ENCODE peak calls at places on chromosome 21, in nine cellular contexts. One of them, this sample, is unnamed.
A peak's percentile ranks its signal among the peaks of the same experiment; 100 is the strongest.

GRCh38 chr21:43203523-43204080 is 34.8 kb downstream of the CRYAA start:
- DNase-seq in pancreas: no peak
- DNase-seq in bronchial epithelial cell: no peak
- DNase-seq in endodermal cell: peak; percentile 23
- DNase-seq in BE2C: no peak
- DNase-seq in psoas muscle: peak; percentile 19
- DNase-seq in spleen: peak; percentile 18
- DNase-seq in heart left ventricle: peak; percentile 2
- DNase-seq in lower leg skin: peak; percentile 7
- DNase-seq in this sample: no peak

GRCh38 chr21:33948096-33948950 is 32.7 kb upstream of the ATP5PO start:
- DNase-seq in lower leg skin: peak; percentile 63
- DNase-seq in psoas muscle: peak; percentile 67
- DNase-seq in bronchial epithelial cell: no peak
- DNase-seq in heart left ventricle: no peak
- DNase-seq in BE2C: peak; percentile 73
- DNase-seq in endodermal cell: peak; percentile 93
- DNase-seq in spleen: peak; percentile 90
- DNase-seq in pancreas: peak; percentile 60
- DNase-seq in this sample: peak; percentile 13

GRCh38 chr21:44286086-44286715 is 525 bp downstream of the AIRE start:
- DNase-seq in spleen: no peak
- DNase-seq in BE2C: no peak
- DNase-seq in bronchial epithelial cell: no peak
- DNase-seq in pancreas: peak; percentile 14
- DNase-seq in lower leg skin: no peak
- DNase-seq in endodermal cell: no peak
- DNase-seq in psoas muscle: peak; percentile 22
- DNase-seq in heart left ventricle: no peak
- DNase-seq in this sample: no peak

GRCh38 chr21:27329255-27329851 is 362.5 kb upstream of the ADAMTS5 start:
- DNase-seq in lower leg skin: no peak
- DNase-seq in spleen: no peak
- DNase-seq in BE2C: no peak
- DNase-seq in pancreas: no peak
- DNase-seq in heart left ventricle: no peak
- DNase-seq in psoas muscle: no peak
- DNase-seq in endodermal cell: no peak
- DNase-seq in bronchial epithelial cell: peak; percentile 1
- DNase-seq in this sample: peak; percentile 31

GRCh38 chr21:33149166-33149565 is 79.2 kb downstream of the OLIG1 start:
- DNase-seq in pancreas: no peak
- DNase-seq in heart left ventricle: no peak
- DNase-seq in endodermal cell: no peak
- DNase-seq in psoas muscle: no peak
- DNase-seq in bronchial epithelial cell: no peak
- DNase-seq in BE2C: no peak
- DNase-seq in spleen: no peak
- DNase-seq in lower leg skin: no peak
- DNase-seq in this sample: no peak

GRCh38 chr21:34037446-34037845 is 35.9 kb upstream of the MRPS6 start:
- DNase-seq in BE2C: no peak
- DNase-seq in spleen: no peak
- DNase-seq in lower leg skin: no peak
- DNase-seq in pancreas: no peak
- DNase-seq in psoas muscle: no peak
- DNase-seq in endodermal cell: no peak
- DNase-seq in heart left ventricle: no peak
- DNase-seq in bronchial epithelial cell: peak; percentile 90
- DNase-seq in this sample: no peak

GRCh38 chr21:42252267-42252666 is 33.3 kb downstream of the ABCG1 start:
- DNase-seq in pancreas: peak; percentile 10
- DNase-seq in bronchial epithelial cell: no peak
- DNase-seq in endodermal cell: no peak
- DNase-seq in BE2C: no peak
- DNase-seq in spleen: no peak
- DNase-seq in heart left ventricle: no peak
- DNase-seq in psoas muscle: peak; percentile 22
- DNase-seq in lower leg skin: no peak
- DNase-seq in this sample: no peak

GRCh38 chr21:42691901-42692559 is 38.6 kb downstream of the PDE9A start:
- DNase-seq in spleen: peak; percentile 61
- DNase-seq in BE2C: no peak
- DNase-seq in lower leg skin: no peak
- DNase-seq in endodermal cell: no peak
- DNase-seq in heart left ventricle: no peak
- DNase-seq in pancreas: no peak
- DNase-seq in bronchial epithelial cell: no peak
- DNase-seq in psoas muscle: no peak
- DNase-seq in this sample: no peak

GRCh38 chr21:27674037-27674436 is 707.1 kb upstream of the ADAMTS5 start:
- DNase-seq in bronchial epithelial cell: peak; percentile 66
- DNase-seq in psoas muscle: no peak
- DNase-seq in BE2C: no peak
- DNase-seq in spleen: no peak
- DNase-seq in heart left ventricle: no peak
- DNase-seq in endodermal cell: no peak
- DNase-seq in pancreas: no peak
- DNase-seq in lower leg skin: no peak
- DNase-seq in this sample: no peak

GRCh38 chr21:24716306-24716918 is 890.9 kb downstream of the MRPL39 start:
- DNase-seq in psoas muscle: no peak
- DNase-seq in lower leg skin: no peak
- DNase-seq in heart left ventricle: no peak
- DNase-seq in bronchial epithelial cell: no peak
- DNase-seq in endodermal cell: no peak
- DNase-seq in spleen: no peak
- DNase-seq in BE2C: no peak
- DNase-seq in pancreas: no peak
- DNase-seq in this sample: no peak

GRCh38 chr21:42298657-42299056 is 16.6 kb downstream of the TFF3 start:
- DNase-seq in endodermal cell: no peak
- DNase-seq in pancreas: no peak
- DNase-seq in psoas muscle: no peak
- DNase-seq in spleen: no peak
- DNase-seq in heart left ventricle: no peak
- DNase-seq in bronchial epithelial cell: no peak
- DNase-seq in BE2C: no peak
- DNase-seq in lower leg skin: no peak
- DNase-seq in this sample: no peak

GRCh38 chr21:17088500-17088899 is 424.3 kb upstream of the CXADR start:
- DNase-seq in lower leg skin: no peak
- DNase-seq in endodermal cell: no peak
- DNase-seq in spleen: no peak
- DNase-seq in psoas muscle: no peak
- DNase-seq in bronchial epithelial cell: no peak
- DNase-seq in heart left ventricle: no peak
- DNase-seq in pancreas: no peak
- DNase-seq in BE2C: no peak
- DNase-seq in this sample: no peak
- H3K4me3 ChIP-seq in lower leg skin: no peak overlapping the region
- H3K4me3 ChIP-seq in endodermal cell: no peak overlapping the region
- H3K4me3 ChIP-seq in spleen: no peak overlapping the region
- H3K4me3 ChIP-seq in psoas muscle: no peak overlapping the region
- H3K4me3 ChIP-seq in bronchial epithelial cell: no peak overlapping the region
- H3K4me3 ChIP-seq in heart left ventricle: no peak overlapping the region
- H3K4me3 ChIP-seq in pancreas: no peak overlapping the region
- H3K4me3 ChIP-seq in BE2C: no peak overlapping the region
- H3K4me3 ChIP-seq in this sample: no peak overlapping the region

DNA sequence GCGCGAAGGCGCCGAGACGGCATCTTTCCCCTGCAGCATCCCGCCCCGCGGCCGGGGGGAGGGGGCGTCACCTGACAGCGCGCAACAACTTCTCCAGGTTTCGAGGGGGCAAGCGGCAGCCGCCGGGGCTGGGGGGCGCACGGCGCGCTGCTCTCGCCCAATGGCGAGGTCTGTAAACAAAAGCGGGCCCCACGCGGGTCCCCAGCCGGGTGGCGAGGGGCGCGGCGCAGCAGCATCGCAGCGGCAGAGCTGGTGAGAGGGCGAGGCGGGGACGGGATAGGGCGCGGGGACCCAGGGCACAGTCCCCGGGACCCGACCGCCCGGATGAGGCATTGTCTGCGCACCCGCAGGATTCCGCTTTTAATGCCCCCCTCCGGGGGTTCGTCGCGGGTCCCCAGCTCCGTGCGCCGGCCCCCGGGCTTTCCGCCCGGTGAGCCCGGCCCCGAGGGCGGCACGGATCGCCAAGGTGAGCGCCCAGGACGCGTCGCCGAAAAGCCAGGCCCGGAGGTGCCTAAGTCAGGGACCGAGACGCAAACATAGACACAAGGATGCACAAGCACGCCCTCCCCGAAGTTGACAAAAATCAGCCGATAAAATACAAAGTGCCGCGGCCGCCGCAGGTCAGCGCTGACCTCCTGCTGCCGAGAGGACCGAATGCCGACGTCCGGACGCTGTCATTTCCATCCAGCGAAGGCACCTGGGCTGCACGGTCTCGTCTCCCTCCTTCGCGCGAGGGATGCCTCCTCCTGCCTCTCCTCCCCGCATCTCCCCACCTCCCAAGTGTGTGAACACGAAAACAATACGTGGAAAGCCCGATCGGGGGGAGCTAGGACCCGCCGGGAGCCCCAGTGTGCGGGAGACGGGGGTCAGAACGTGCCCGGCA is 101.3 kb upstream of the SOD1 start:
- DNase-seq in BE2C: peak; percentile 30
- DNase-seq in heart left ventricle: no peak
- DNase-seq in pancreas: no peak
- DNase-seq in spleen: peak; percentile 78
- DNase-seq in psoas muscle: no peak
- DNase-seq in bronchial epithelial cell: no peak
- DNase-seq in lower leg skin: no peak
- DNase-seq in endodermal cell: peak; percentile 86
- DNase-seq in this sample: no peak
- TF ChIP-seq CTCF in BE2C: no peak
- TF ChIP-seq CTCF in heart left ventricle: no peak
- TF ChIP-seq CTCF in pancreas: no peak
- TF ChIP-seq CTCF in spleen: no peak
- TF ChIP-seq CTCF in psoas muscle: no peak
- TF ChIP-seq CTCF in bronchial epithelial cell: no peak
- TF ChIP-seq CTCF in lower leg skin: no peak
- TF ChIP-seq CTCF in endodermal cell: no peak
- TF ChIP-seq CTCF in this sample: no peak

DNA sequence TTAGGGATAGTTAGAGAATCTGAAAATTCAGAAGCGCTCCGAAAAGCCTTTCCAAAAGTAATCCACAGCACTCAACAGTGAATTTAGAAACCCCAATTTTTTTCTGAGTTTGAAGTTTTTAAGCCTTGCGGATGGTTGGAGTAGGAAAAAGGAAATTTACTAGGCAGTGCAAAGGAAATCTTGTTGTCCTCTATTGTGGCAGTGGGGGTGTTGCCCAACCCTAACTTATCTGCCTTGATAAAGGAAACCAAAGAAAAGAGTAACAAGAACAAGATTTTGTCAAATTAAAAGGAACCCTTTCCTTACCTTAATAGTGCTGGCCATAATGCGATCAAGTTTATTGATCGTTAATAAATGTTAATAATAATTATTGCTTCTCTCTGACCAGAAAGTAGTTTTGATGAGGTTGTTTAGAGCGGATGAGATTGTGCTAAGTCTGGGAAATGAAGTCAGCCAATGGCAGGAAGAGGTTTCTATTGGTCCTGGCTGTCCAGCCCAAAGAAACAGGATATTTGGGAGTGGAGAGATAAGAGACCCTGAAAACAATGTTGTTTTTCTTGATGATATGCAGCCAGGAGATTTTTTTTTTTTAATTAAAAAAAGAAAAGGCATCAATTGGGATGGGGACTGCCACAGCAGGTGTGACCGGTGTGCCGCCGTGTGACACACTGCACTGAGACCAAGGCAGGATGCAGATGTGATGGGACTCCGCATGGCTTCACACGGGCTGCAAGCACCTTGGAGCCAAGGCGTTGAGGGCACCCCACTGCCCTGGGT is at the start of gene ERG:
- DNase-seq in endodermal cell: no peak
- DNase-seq in lower leg skin: no peak
- DNase-seq in pancreas: no peak
- DNase-seq in BE2C: no peak
- DNase-seq in heart left ventricle: peak; percentile 39
- DNase-seq in psoas muscle: peak; percentile 56
- DNase-seq in spleen: peak; percentile 84
- DNase-seq in bronchial epithelial cell: no peak
- DNase-seq in this sample: no peak
- H3K4me3 ChIP-seq in endodermal cell: no peak within 1 kb of the TSS
- H3K4me3 ChIP-seq in lower leg skin: peak within 1 kb of the TSS; percentile 20
- H3K4me3 ChIP-seq in pancreas: peak within 1 kb of the TSS; percentile 12
- H3K4me3 ChIP-seq in BE2C: no peak within 1 kb of the TSS
- H3K4me3 ChIP-seq in heart left ventricle: peak within 1 kb of the TSS; percentile 55
- H3K4me3 ChIP-seq in psoas muscle: peak within 1 kb of the TSS; percentile 60
- H3K4me3 ChIP-seq in spleen: peak within 1 kb of the TSS; percentile 34
- H3K4me3 ChIP-seq in bronchial epithelial cell: no peak within 1 kb of the TSS
- H3K4me3 ChIP-seq in this sample: no peak within 1 kb of the TSS

GRCh38 chr21:39084979-39085729 is 98.1 kb downstream of the PSMG1 start:
- DNase-seq in heart left ventricle: no peak
- DNase-seq in pancreas: no peak
- DNase-seq in BE2C: no peak
- DNase-seq in lower leg skin: no peak
- DNase-seq in endodermal cell: no peak
- DNase-seq in bronchial epithelial cell: peak; percentile 32
- DNase-seq in psoas muscle: no peak
- DNase-seq in spleen: no peak
- DNase-seq in this sample: no peak

GRCh38 chr21:39087238-39087975 is 95.8 kb downstream of the PSMG1 start:
- DNase-seq in lower leg skin: no peak
- DNase-seq in pancreas: no peak
- DNase-seq in BE2C: no peak
- DNase-seq in bronchial epithelial cell: no peak
- DNase-seq in psoas muscle: peak; percentile 94
- DNase-seq in heart left ventricle: peak; percentile 77
- DNase-seq in endodermal cell: no peak
- DNase-seq in spleen: no peak
- DNase-seq in this sample: no peak

GRCh38 chr21:39087976-39088370 is 95.3 kb downstream of the PSMG1 start:
- DNase-seq in BE2C: no peak
- DNase-seq in psoas muscle: no peak
- DNase-seq in lower leg skin: no peak
- DNase-seq in bronchial epithelial cell: no peak
- DNase-seq in heart left ventricle: no peak
- DNase-seq in endodermal cell: no peak
- DNase-seq in spleen: no peak
- DNase-seq in pancreas: no peak
- DNase-seq in this sample: no peak

GRCh38 chr21:39085843-39086415 is 97.3 kb downstream of the PSMG1 start:
- DNase-seq in endodermal cell: no peak
- DNase-seq in bronchial epithelial cell: no peak
- DNase-seq in psoas muscle: no peak
- DNase-seq in spleen: no peak
- DNase-seq in pancreas: no peak
- DNase-seq in lower leg skin: no peak
- DNase-seq in heart left ventricle: no peak
- DNase-seq in BE2C: no peak
- DNase-seq in this sample: no peak

DNA sequence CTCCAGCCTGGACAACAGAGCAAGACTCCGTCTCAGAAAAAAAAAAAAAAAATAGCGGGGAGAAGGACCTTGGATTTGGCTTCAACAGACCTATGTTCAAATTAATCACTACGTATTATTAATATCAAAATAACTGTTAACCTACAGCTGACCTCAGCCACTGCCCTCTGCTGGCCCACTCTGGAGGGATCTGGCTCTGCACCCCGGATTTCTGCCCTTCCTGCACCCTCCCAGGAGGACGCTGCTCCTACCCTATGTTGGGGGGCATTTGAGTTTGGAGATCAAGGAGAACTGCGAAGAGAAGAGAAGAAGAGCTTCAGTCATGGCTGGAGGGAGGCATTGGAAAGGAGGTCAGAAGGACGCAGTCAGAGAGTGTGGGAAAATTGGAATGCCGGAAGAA is 96.7 kb downstream of the PSMG1 start:
- DNase-seq in psoas muscle: no peak
- DNase-seq in lower leg skin: no peak
- DNase-seq in BE2C: no peak
- DNase-seq in heart left ventricle: no peak
- DNase-seq in endodermal cell: no peak
- DNase-seq in pancreas: no peak
- DNase-seq in spleen: no peak
- DNase-seq in bronchial epithelial cell: no peak
- DNase-seq in this sample: no peak
- TF ChIP-seq CTCF in psoas muscle: peak; percentile 15
- TF ChIP-seq CTCF in lower leg skin: no peak
- TF ChIP-seq CTCF in BE2C: peak; percentile 16
- TF ChIP-seq CTCF in heart left ventricle: no peak
- TF ChIP-seq CTCF in endodermal cell: peak; percentile 53
- TF ChIP-seq CTCF in pancreas: no peak
- TF ChIP-seq CTCF in spleen: no peak
- TF ChIP-seq CTCF in bronchial epithelial cell: no peak
- TF ChIP-seq CTCF in this sample: no peak